ENCODE peak calls at places on chromosomes 5 and 9, in seven cellular contexts. X is T follicular helper cell; I is naive thymus-derived CD4-positive, alpha-beta T cell; E is stimulated activated CD4-positive, alpha-beta T cell treated with anti-CD3 and anti-CD28 coated beads, Interleukin-12 subunit alpha, Interleukin-12 subunit beta, amount 100 ng/mL, for 48 hours; R is HT1080; O is ureter; V is ELF-1. T is an unnamed sample.

GRCh38 chr9:14346826-14347407 is 33.0 kb upstream of the NFIB start:
- DNase-seq in R (no peak), X (no peak), O (no peak), V (no peak), I (no peak), E (no peak), T (no peak)

GRCh38 chr5:51384281-51384840 is 1.1 kb downstream of the ISL1 start:
- DNase-seq in O (no peak), E (no peak), X (no peak), V (no peak), I (no peak), R (no peak), T (no peak)

GRCh38 chr9:33151007-33151557 is 16.1 kb downstream of the B4GALT1 start:
- DNase-seq in R (peak; percentile 92), I (no peak), V (peak; percentile 49), X (no peak), E (no peak), O (peak; percentile 41), T (no peak)

GRCh38 chr5:143275871-143276363 is 127.6 kb downstream of the NR3C1 start:
- DNase-seq in X (no peak), O (no peak), E (no peak), R (no peak), I (no peak), V (no peak), T (no peak)

GRCh38 chr5:61412344-61412743 is 80.3 kb downstream of the ZSWIM6 start:
- DNase-seq in R (no peak), X (no peak), I (no peak), E (no peak), V (no peak), O (no peak), T (no peak)

GRCh38 chr5:145668714-145669113 is 166.4 kb downstream of the PRELID2 start:
- DNase-seq in I (no peak), E (no peak), R (no peak), V (no peak), X (no peak), O (no peak), T (no peak)

GRCh38 chr5:109805882-109806281 is 116.2 kb downstream of the MAN2A1 start:
- DNase-seq in X (no peak), O (no peak), E (no peak), V (peak; percentile 11), I (no peak), R (no peak), T (no peak)

GRCh38 chr5:157778121-157778805 is 34.8 kb downstream of the LSM11 start:
- DNase-seq in I (no peak), R (peak; percentile 90), X (no peak), O (no peak), V (no peak), E (no peak), T (no peak)

GRCh38 chr5:140977003-140977402 is 10.7 kb downstream of the PCDHAC2 start:
- DNase-seq in V (no peak), R (no peak), E (no peak), O (no peak), X (no peak), I (no peak), T (no peak)

GRCh38 chr9:33019797-33020196 is 5.3 kb upstream of the DNAJA1 start:
- DNase-seq in I (no peak), E (no peak), R (no peak), O (no peak), X (no peak), V (no peak), T (no peak)

GRCh38 chr5:150613991-150614650 is 26.3 kb upstream of the SYNPO start:
- DNase-seq in V (no peak), E (no peak), X (no peak), R (no peak), O (no peak), I (no peak), T (no peak)

GRCh38 chr9:110307191-110307590 is 30.5 kb downstream of the TXNDC8 start:
- DNase-seq in V (no peak), E (no peak), O (no peak), X (no peak), I (no peak), R (no peak), T (no peak)

GRCh38 chr5:131928957-131929356 is 16.5 kb downstream of the MEIKIN start:
- DNase-seq in X (no peak), I (no peak), O (no peak), E (no peak), V (no peak), R (no peak), T (no peak)

GRCh38 chr9:131588396-131588795 is 43.1 kb downstream of the PRRT1B start:
- DNase-seq in E (no peak), X (no peak), R (no peak), V (no peak), O (no peak), I (no peak), T (no peak)

GRCh38 chr5:65801332-65801731 is 79.3 kb downstream of the NLN start:
- DNase-seq in I (no peak), R (peak; percentile 17), X (no peak), V (no peak), O (no peak), E (no peak), T (no peak)

GRCh38 chr5:1255081-1255561 is 29.9 kb downstream of the SLC6A18 start:
- DNase-seq in E (peak; percentile 8), V (no peak), O (no peak), X (peak; percentile 35), I (peak; percentile 73), R (no peak), T (no peak)

GRCh38 chr5:43851741-43852140 is 248.8 kb downstream of the NNT start:
- DNase-seq in I (no peak), E (no peak), V (no peak), O (no peak), R (no peak), X (no peak), T (no peak)

GRCh38 chr9:86639899-86640379 is 285.7 kb upstream of the TUT7 start:
- DNase-seq in R (no peak), V (peak; percentile 42), O (no peak), I (no peak), E (no peak), X (no peak), T (no peak)

GRCh38 chr5:151624486-151624885 is 33.4 kb upstream of the FAT2 start:
- DNase-seq in E (no peak), X (no peak), R (no peak), V (no peak), I (no peak), O (no peak), T (no peak)

GRCh38 chr5:1278656-1279442 is 16.0 kb downstream of the TERT start:
- DNase-seq in I (no peak), O (no peak), V (no peak), X (no peak), R (no peak), E (no peak), T (no peak)

GRCh38 chr9:106755727-106756126 is 107.2 kb upstream of the ZNF462 start:
- DNase-seq in R (no peak), X (no peak), V (peak; percentile 47), E (no peak), I (no peak), O (no peak), T (no peak)

GRCh38 chr5:123220616-123221146 is 131.6 kb downstream of the PRDM6 start:
- DNase-seq in O (no peak), X (no peak), R (no peak), E (no peak), V (no peak), I (no peak), T (no peak)